ENCODE peak calls at places on chromosomes 11 and 22, in ten cellular contexts. W, I, P, Q, X, L, C, M, R and E are unnamed samples.

GRCh38 chr11:79708319-79708928 is 267.6 kb upstream of the TENM4 start:
- DNase-seq in P (peak), R (peak), M (peak), Q (peak), W (peak), I (no peak), X (no peak), L (peak), C (no peak), E (no peak)

GRCh38 chr11:76120513-76121081 is 85.7 kb downstream of the WNT11 start:
- DNase-seq in W (no peak), X (no peak), L (no peak), C (no peak), I (no peak), M (peak), Q (no peak), P (no peak), R (no peak), E (no peak)

GRCh38 chr11:76637491-76638266 is 32.9 kb downstream of the LRRC32 start:
- DNase-seq in M (peak), X (peak), I (no peak), L (no peak), W (no peak), R (no peak), C (no peak), Q (no peak), P (no peak), E (no peak)

GRCh38 chr22:38924197-38924952 is 33.0 kb upstream of the APOBEC3A start:
- DNase-seq in M (no peak), L (peak), I (peak), W (peak), X (peak), R (peak), P (peak), Q (peak), C (no peak), E (no peak)

GRCh38 chr11:10308208-10308954 is 3.5 kb downstream of the ADM start:
- DNase-seq in Q (no peak), P (peak), M (no peak), C (no peak), R (no peak), I (no peak), X (no peak), L (peak), W (no peak), E (no peak)

GRCh38 chr22:36065462-36065774 is 36.8 kb upstream of the RBFOX2 start:
- DNase-seq in C (no peak), I (no peak), X (no peak), L (no peak), R (no peak), M (no peak), P (no peak), W (peak), Q (no peak), E (no peak)

GRCh38 chr11:4035985-4036384 is 58.6 kb upstream of the RRM1 start:
- DNase-seq in I (no peak), L (no peak), R (no peak), C (no peak), Q (no peak), M (no peak), W (no peak), P (no peak), X (no peak), E (no peak)

GRCh38 chr11:120137611-120138521 is at the start of gene TRIM29:
- DNase-seq in X (no peak), Q (no peak), L (no peak), M (peak), P (no peak), C (no peak), W (no peak), R (no peak), I (peak), E (peak)

GRCh38 chr11:71282581-71283351 is 30.4 kb upstream of the SHANK2 start:
- DNase-seq in W (no peak), L (no peak), C (no peak), R (no peak), X (no peak), Q (no peak), I (no peak), P (no peak), M (no peak), E (no peak)

GRCh38 chr11:16758382-16759024 is 20.1 kb downstream of the C11orf58 start:
- DNase-seq in M (no peak), C (no peak), W (no peak), R (no peak), I (no peak), L (no peak), Q (no peak), X (no peak), P (no peak), E (no peak)

GRCh38 chr11:119205080-119205479 is 1.1 kb upstream of the CBL start:
- DNase-seq in X (peak), C (no peak), W (no peak), P (no peak), M (no peak), Q (no peak), I (no peak), R (no peak), L (no peak), E (no peak)

GRCh38 chr11:33178443-33179154 is 17.3 kb upstream of the CSTF3 start:
- DNase-seq in P (no peak), W (no peak), X (no peak), Q (no peak), R (no peak), C (no peak), I (no peak), L (no peak), M (no peak), E (no peak)

GRCh38 chr11:74025467-74026166 is 16.7 kb upstream of the UCP3 start:
- DNase-seq in P (peak), C (no peak), X (no peak), Q (peak), M (no peak), R (no peak), L (peak), I (no peak), W (no peak), E (no peak)

GRCh38 chr22:36135306-36135705 is 25.2 kb downstream of the APOL3 start:
- DNase-seq in W (no peak), R (no peak), M (no peak), L (no peak), P (no peak), X (no peak), Q (no peak), C (no peak), I (no peak), E (no peak)

GRCh38 chr11:3710485-3711259 is 39.5 kb upstream of the CHRNA10 start:
- DNase-seq in I (no peak), M (no peak), C (no peak), L (peak), R (no peak), W (no peak), P (peak), Q (no peak), X (no peak), E (no peak)

GRCh38 chr11:66418168-66418985 is 2.5 kb upstream of the NPAS4 start:
- DNase-seq in R (peak), X (peak), C (no peak), I (peak), Q (peak), W (peak), P (peak), L (peak), M (peak), E (peak)

GRCh38 chr11:116353517-116353916 is 419.3 kb downstream of the BUD13 start:
- DNase-seq in I (no peak), L (no peak), W (no peak), M (no peak), P (no peak), R (no peak), X (no peak), Q (peak), C (no peak), E (no peak)

GRCh38 chr11:114263510-114264170 is 32.6 kb upstream of the NNMT start:
- DNase-seq in P (no peak), X (no peak), L (no peak), Q (no peak), M (no peak), W (no peak), R (no peak), I (no peak), C (no peak), E (no peak)